ENCODE peak calls at places on chromosomes 7 and 10, in seven cellular contexts. B, U, W, I, H, E and Q are unnamed samples.

GRCh38 chr10:100997364-100998182 is 2.0 kb upstream of the LZTS2 start:
- DNase-seq in B (peak; percentile 68), I (peak; percentile 77), U (peak; percentile 53), E (peak; percentile 79), H (peak; percentile 78), W (peak; percentile 70), Q (peak; percentile 57)

GRCh38 chr7:100825760-100826545 is 1.4 kb downstream of the EPHB4 start:
- DNase-seq in B (no peak), W (no peak), I (no peak), H (no peak), E (no peak), U (peak; percentile 17), Q (peak; percentile 36)

GRCh38 chr7:94270772-94271171 is 123.9 kb upstream of the COL1A2 start:
- DNase-seq in E (no peak), I (no peak), W (no peak), H (no peak), U (no peak), B (no peak), Q (no peak)

GRCh38 chr10:50322075-50322474 is 70.8 kb upstream of the ASAH2 start:
- DNase-seq in B (no peak), E (no peak), H (no peak), W (no peak), I (no peak), U (peak; percentile 37), Q (peak; percentile 95)

GRCh38 chr10:18607503-18607902 is 43.9 kb downstream of the NSUN6 start:
- DNase-seq in H (peak; percentile 70), E (peak; percentile 43), I (peak; percentile 35), W (no peak), B (no peak), U (peak; percentile 91), Q (peak; percentile 84)

GRCh38 chr7:36034020-36034419 is 119.0 kb upstream of the EEPD1 start:
- DNase-seq in B (no peak), I (no peak), E (no peak), H (no peak), W (no peak), U (no peak), Q (peak; percentile 88)

GRCh38 chr10:60305394-60305892 is 84.2 kb downstream of the ANK3 start:
- DNase-seq in I (no peak), H (no peak), E (no peak), W (no peak), U (peak; percentile 43), B (no peak), Q (no peak)

GRCh38 chr10:52664629-52665028 is 108.0 kb downstream of the MBL2 start:
- DNase-seq in E (no peak), W (no peak), H (no peak), B (no peak), I (no peak), U (no peak), Q (no peak)

GRCh38 chr7:99372275-99373085 is 2.0 kb upstream of the ARPC1B start:
- DNase-seq in I (no peak), U (peak; percentile 38), W (no peak), H (peak; percentile 74), E (no peak), B (no peak), Q (peak; percentile 42)

GRCh38 chr10:3464760-3465405 is 292.3 kb upstream of the PITRM1 start:
- DNase-seq in H (no peak), U (no peak), B (no peak), E (no peak), I (no peak), W (no peak), Q (peak; percentile 93)

GRCh38 chr10:46033602-46034011 is 3.2 kb upstream of the NCOA4 start:
- DNase-seq in E (no peak), I (no peak), U (peak; percentile 77), W (no peak), H (no peak), B (no peak), Q (peak; percentile 93)

GRCh38 chr10:14225374-14225773 is 105.3 kb downstream of the FRMD4A start:
- DNase-seq in I (no peak), E (no peak), H (no peak), W (no peak), U (no peak), B (no peak), Q (no peak)

GRCh38 chr10:7417103-7417623 is 6.3 kb upstream of the SFMBT2 start:
- DNase-seq in I (no peak), W (no peak), E (no peak), U (peak; percentile 12), H (no peak), B (peak; percentile 53), Q (peak; percentile 60)

GRCh38 chr10:10870523-10871241 is 147.0 kb upstream of the CELF2 start:
- DNase-seq in U (no peak), H (no peak), I (peak; percentile 37), B (no peak), E (no peak), W (peak; percentile 57), Q (no peak)

GRCh38 chr7:102300643-102301211 is 14.1 kb downstream of the SH2B2 start:
- DNase-seq in H (no peak), U (no peak), I (no peak), E (no peak), W (no peak), B (no peak), Q (no peak)

GRCh38 chr7:51019231-51019844 is 236.6 kb upstream of the GRB10 start:
- DNase-seq in H (peak; percentile 63), E (no peak), B (no peak), W (no peak), U (peak; percentile 87), I (no peak), Q (peak; percentile 90)

GRCh38 chr10:35172574-35172973 is 45.9 kb downstream of the CREM start:
- DNase-seq in H (no peak), W (peak; percentile 38), B (no peak), E (peak; percentile 45), U (peak; percentile 60), I (no peak), Q (no peak)

GRCh38 chr7:3943779-3944520 is 642.9 kb downstream of the SDK1 start:
- DNase-seq in H (no peak), I (no peak), W (no peak), U (no peak), B (no peak), E (no peak), Q (peak; percentile 28)

GRCh38 chr10:6171891-6172354 is 30.8 kb upstream of the PFKFB3 start:
- DNase-seq in B (no peak), E (peak; percentile 76), U (peak; percentile 95), H (peak; percentile 41), I (peak; percentile 47), W (no peak), Q (no peak)

GRCh38 chr10:28248092-28248491 is 54.8 kb downstream of the MPP7 start:
- DNase-seq in E (no peak), H (no peak), B (no peak), W (no peak), I (no peak), U (peak; percentile 16), Q (peak; percentile 89)

GRCh38 chr10:30052062-30052461 is 7.3 kb downstream of the JCAD start:
- DNase-seq in B (no peak), U (no peak), E (no peak), W (no peak), H (no peak), I (no peak), Q (peak; percentile 71)

GRCh38 chr10:19620867-19621266 is 195.4 kb upstream of the PLXDC2 start:
- DNase-seq in W (no peak), U (no peak), B (no peak), I (no peak), H (no peak), E (no peak), Q (peak; percentile 3)

GRCh38 chr7:90994121-90994520 is 270.1 kb upstream of the FZD1 start:
- DNase-seq in B (no peak), I (no peak), H (no peak), W (no peak), E (peak; percentile 12), U (no peak), Q (no peak)

GRCh38 chr7:26397326-26397725 is 105.7 kb downstream of the SNX10 start:
- DNase-seq in E (no peak), U (no peak), B (no peak), W (no peak), H (peak; percentile 19), I (no peak), Q (no peak)
- H3K27me3 ChIP-seq in E (no peaks in the 10 kb centered on the region), U (peaks cover 3% of the 10 kb centered on the region), B (peaks cover 4% of the 10 kb centered on the region), W (no peaks in the 10 kb centered on the region), H (no peaks in the 10 kb centered on the region), I (no peaks in the 10 kb centered on the region), Q (peaks cover 4% of the 10 kb centered on the region)

GRCh38 chr7:158285383-158285770 is 302.2 kb downstream of the PTPRN2 start:
- DNase-seq in U (no peak), I (no peak), B (no peak), E (no peak), W (no peak), H (no peak), Q (no peak)

GRCh38 chr7:158286210-158286609 is 301.4 kb downstream of the PTPRN2 start:
- DNase-seq in W (no peak), U (no peak), H (no peak), I (no peak), E (no peak), B (no peak), Q (no peak)

GRCh38 chr7:158289761-158290523 is 297.7 kb downstream of the PTPRN2 start:
- DNase-seq in H (no peak), W (no peak), E (no peak), U (no peak), B (no peak), I (no peak), Q (no peak)

GRCh38 chr7:158292948-158293347 is 294.7 kb downstream of the PTPRN2 start:
- DNase-seq in W (no peak), E (no peak), B (no peak), I (no peak), U (no peak), H (no peak), Q (no peak)

GRCh38 chr7:158289231-158289630 is 298.4 kb downstream of the PTPRN2 start:
- DNase-seq in E (no peak), U (no peak), W (no peak), B (no peak), H (no peak), I (no peak), Q (no peak)
- H3K27me3 ChIP-seq in E (no peaks in the 10 kb centered on the region), U (no peaks in the 10 kb centered on the region), W (no peaks in the 10 kb centered on the region), B (no peaks in the 10 kb centered on the region), H (no peaks in the 10 kb centered on the region), I (no peaks in the 10 kb centered on the region), Q (no peaks in the 10 kb centered on the region)

DNA sequence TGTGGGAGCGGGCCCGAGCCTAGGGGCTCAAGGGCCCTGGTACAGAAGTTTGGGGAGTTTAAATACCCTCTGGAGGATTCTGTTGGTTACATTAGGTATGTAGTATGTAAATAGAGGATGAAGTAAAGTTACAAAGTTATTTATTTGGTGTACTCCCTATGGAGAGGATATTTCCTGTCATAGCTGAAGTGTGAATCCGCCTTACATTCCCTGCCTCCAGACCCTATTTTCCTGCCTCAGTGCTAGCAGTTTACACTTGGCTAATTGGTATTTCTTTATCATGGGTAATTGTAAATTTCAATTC is 60.6 kb upstream of the KLF14 start:
- DNase-seq in B (no peak), I (no peak), U (no peak), W (no peak), E (no peak), H (no peak), Q (peak; percentile 8)
- H3K27me3 ChIP-seq in B (no peaks in the 10 kb centered on the region), I (no peaks in the 10 kb centered on the region), U (no peaks in the 10 kb centered on the region), W (no peaks in the 10 kb centered on the region), E (no peaks in the 10 kb centered on the region), H (no peaks in the 10 kb centered on the region), Q (no peaks in the 10 kb centered on the region)

DNA sequence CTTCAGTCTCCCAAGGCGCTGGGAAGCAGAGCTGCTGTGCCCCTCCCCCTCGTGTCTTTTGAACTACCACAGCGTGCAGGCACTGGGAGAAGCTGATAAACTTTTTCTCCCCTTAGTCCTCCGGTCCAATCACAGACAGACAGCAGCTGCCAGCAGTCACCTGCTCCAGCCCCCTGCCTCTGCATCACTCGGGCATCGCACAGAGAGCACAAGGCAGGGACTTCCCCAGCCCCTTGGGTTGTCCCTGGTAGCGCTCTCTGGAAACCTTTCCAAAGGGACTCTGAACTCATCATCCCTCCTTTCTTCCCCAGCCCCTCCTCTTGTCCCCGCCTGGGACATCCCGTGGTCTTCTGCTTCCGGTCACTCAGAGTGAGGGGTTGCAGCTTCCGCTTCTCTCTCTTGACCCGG is 1.4 kb upstream of the NEUROG3 start:
- DNase-seq in B (no peak), U (no peak), H (no peak), E (no peak), I (no peak), W (no peak), Q (no peak)
- H3K27me3 ChIP-seq in B (peaks cover 41% of the 10 kb centered on the region), U (peaks cover 97% of the 10 kb centered on the region), H (peaks cover 37% of the 10 kb centered on the region), E (peaks cover 6% of the 10 kb centered on the region), I (no peaks in the 10 kb centered on the region), W (peaks cover 39% of the 10 kb centered on the region), Q (peaks cover 75% of the 10 kb centered on the region)